ENCODE peak calls at places on chromosome 3, in nine cellular contexts. Y, J, U, M, S, V, W, O and Z are unnamed samples.
A peak's percentile ranks its signal among the peaks of the same experiment; 100 is the strongest.

GRCh38 chr3:186828340-186828739 is 14.2 kb upstream of the ADIPOQ start:
- DNase-seq in M (no peak), U (no peak), O (no peak), J (no peak), W (no peak), V (no peak), S (no peak), Y (no peak), Z (no peak)

GRCh38 chr3:31009881-31010280 is 115.4 kb upstream of the GADL1 start:
- DNase-seq in J (peak; percentile 51), U (no peak), M (peak; percentile 54), Y (no peak), O (no peak), S (no peak), W (no peak), V (no peak), Z (peak; percentile 27)

GRCh38 chr3:56855856-56856538 is 54.2 kb upstream of the ARHGEF3 start:
- DNase-seq in J (peak; percentile 21), O (no peak), W (peak; percentile 18), U (no peak), V (peak; percentile 42), M (peak; percentile 84), S (peak; percentile 36), Y (no peak), Z (no peak)

GRCh38 chr3:196398782-196399181 is 33.4 kb downstream of the UBXN7 start:
- DNase-seq in M (no peak), O (no peak), U (no peak), S (no peak), J (no peak), W (no peak), Y (no peak), V (no peak), Z (no peak)

GRCh38 chr3:159923961-159924360 is 64.7 kb upstream of the IL12A start:
- DNase-seq in M (no peak), Y (no peak), S (no peak), O (no peak), J (no peak), U (no peak), V (no peak), W (no peak), Z (no peak)

GRCh38 chr3:61853912-61854311 is 292.5 kb downstream of the PTPRG start:
- DNase-seq in M (peak; percentile 42), W (no peak), J (no peak), Y (no peak), V (no peak), O (no peak), S (no peak), U (no peak), Z (no peak)

GRCh38 chr3:22988566-22988965 is 214.6 kb upstream of the UBE2E2 start:
- DNase-seq in Y (no peak), M (no peak), S (no peak), J (no peak), U (no peak), O (no peak), V (no peak), W (peak; percentile 41), Z (no peak)

GRCh38 chr3:97815149-97815917 is 6.5 kb upstream of the CRYBG3 start:
- DNase-seq in J (peak; percentile 62), W (peak; percentile 32), S (no peak), Y (no peak), V (no peak), U (no peak), O (no peak), M (no peak), Z (no peak)

GRCh38 chr3:136925425-136926190 is 32.2 kb upstream of the IL20RB start:
- DNase-seq in S (no peak), J (no peak), Y (no peak), O (no peak), W (no peak), V (no peak), U (no peak), M (no peak), Z (no peak)

GRCh38 chr3:115999598-115999997 is 376.3 kb downstream of the GAP43 start:
- DNase-seq in U (no peak), Y (no peak), S (no peak), J (no peak), M (peak; percentile 79), V (no peak), W (no peak), O (no peak), Z (no peak)

GRCh38 chr3:69296995-69297394 is 88.9 kb downstream of the FRMD4B start:
- DNase-seq in O (no peak), Y (no peak), M (no peak), W (no peak), V (no peak), S (no peak), U (no peak), J (no peak), Z (no peak)

GRCh38 chr3:165603196-165603595 is 234.0 kb downstream of the BCHE start:
- DNase-seq in S (no peak), M (no peak), U (no peak), W (no peak), V (no peak), Y (no peak), J (no peak), O (no peak), Z (no peak)

GRCh38 chr3:11331101-11331500 is 58.9 kb downstream of the ATG7 start:
- DNase-seq in V (no peak), Y (no peak), J (peak; percentile 22), W (no peak), U (no peak), O (no peak), M (no peak), S (no peak), Z (peak; percentile 15)

GRCh38 chr3:129650256-129650872 is 43.9 kb upstream of the PLXND1 start:
- DNase-seq in W (peak; percentile 84), M (peak; percentile 93), S (peak; percentile 82), U (peak; percentile 63), V (peak; percentile 68), J (peak; percentile 79), O (no peak), Y (peak; percentile 65), Z (peak; percentile 77)

GRCh38 chr3:19065027-19065426 is 83.3 kb upstream of the KCNH8 start:
- DNase-seq in O (no peak), M (no peak), J (no peak), Y (no peak), S (no peak), W (no peak), U (peak; percentile 8), V (no peak), Z (no peak)
- TF ChIP-seq CTCF in O (peak; percentile 23), M (peak; percentile 83), J (peak; percentile 35), Y (no peak), S (no peak), W (no peak), U (peak; percentile 62), V (no peak), Z (no peak)

DNA sequence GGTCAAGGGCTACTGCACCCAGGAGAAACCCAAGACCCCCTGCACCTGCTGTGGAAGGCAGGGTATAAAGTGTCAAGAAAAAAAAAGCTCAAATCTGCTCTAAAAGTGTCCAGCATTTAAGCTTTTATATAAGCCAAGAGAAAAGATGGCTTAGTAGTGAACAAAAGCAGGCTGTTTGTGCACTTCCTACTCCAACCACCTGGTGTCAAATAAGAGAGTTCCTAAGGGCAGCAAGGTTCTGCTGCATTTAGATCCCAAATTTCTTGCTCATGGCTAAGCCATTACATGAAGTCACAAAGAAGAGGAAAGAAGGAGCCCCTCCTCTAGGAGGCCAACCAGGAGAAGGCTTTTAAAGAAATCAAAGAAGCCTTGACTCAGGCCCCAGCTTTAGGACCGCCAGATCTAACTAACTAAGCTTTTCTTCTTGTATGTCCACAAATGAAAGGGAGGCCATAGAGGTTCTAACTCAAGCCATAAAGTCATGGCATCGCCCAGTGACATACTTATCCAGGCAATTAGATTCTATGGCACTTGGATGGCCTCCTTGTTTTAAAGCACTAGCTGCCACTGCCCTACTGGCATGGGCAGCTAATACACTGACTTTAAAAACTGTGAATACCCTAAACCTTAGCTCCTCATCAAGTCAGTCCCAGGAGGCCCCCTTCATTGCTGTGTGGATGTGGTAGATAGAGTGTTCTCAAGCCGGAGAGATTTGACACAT is 17.1 kb downstream of the CCR4 start:
- DNase-seq in J (no peak), U (no peak), Y (no peak), M (no peak), O (no peak), V (no peak), S (no peak), W (no peak), Z (no peak)
- TF ChIP-seq CTCF in J (peak; percentile 11), U (no peak), Y (no peak), M (peak; percentile 51), O (no peak), V (no peak), S (no peak), W (no peak), Z (no peak)

DNA sequence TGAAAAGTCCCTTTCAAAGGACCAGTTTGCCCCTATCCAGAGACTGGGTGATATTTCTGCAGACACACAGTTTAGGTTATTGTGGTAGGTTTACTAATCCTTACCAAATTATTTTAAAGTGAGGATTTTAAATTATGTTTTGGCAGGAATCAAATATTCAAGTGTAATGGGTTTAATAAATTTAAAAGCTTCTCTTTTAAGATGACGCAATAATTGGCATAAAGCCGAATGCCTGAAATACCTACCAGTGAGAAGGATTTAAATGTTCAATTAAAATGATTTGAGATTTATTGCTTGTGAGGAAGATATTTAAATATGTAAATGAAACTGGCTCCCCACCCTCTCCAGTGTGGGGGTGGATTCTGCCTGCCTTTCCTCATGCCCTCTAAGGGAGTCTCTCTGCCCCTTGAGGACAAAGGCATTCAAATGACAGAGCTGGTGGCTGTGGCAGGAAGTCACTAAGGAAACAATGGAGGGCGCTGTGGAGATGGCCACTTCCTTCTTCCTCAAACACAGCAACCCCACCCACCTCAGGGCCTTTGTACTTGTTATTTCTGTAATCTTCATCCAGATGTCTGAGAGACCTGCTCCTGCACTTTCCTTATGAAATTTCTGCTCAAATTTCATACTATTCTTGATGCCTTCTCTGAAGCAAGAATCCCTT is 131.7 kb downstream of the TNIK start:
- DNase-seq in Y (peak; percentile 47), W (peak; percentile 59), U (no peak), O (no peak), J (peak; percentile 21), S (no peak), M (peak; percentile 69), V (no peak), Z (no peak)
- TF ChIP-seq CTCF in Y (peak; percentile 53), W (peak; percentile 55), U (no peak), O (peak; percentile 34), J (no peak), S (no peak), M (peak; percentile 62), V (no peak), Z (no peak)

DNA sequence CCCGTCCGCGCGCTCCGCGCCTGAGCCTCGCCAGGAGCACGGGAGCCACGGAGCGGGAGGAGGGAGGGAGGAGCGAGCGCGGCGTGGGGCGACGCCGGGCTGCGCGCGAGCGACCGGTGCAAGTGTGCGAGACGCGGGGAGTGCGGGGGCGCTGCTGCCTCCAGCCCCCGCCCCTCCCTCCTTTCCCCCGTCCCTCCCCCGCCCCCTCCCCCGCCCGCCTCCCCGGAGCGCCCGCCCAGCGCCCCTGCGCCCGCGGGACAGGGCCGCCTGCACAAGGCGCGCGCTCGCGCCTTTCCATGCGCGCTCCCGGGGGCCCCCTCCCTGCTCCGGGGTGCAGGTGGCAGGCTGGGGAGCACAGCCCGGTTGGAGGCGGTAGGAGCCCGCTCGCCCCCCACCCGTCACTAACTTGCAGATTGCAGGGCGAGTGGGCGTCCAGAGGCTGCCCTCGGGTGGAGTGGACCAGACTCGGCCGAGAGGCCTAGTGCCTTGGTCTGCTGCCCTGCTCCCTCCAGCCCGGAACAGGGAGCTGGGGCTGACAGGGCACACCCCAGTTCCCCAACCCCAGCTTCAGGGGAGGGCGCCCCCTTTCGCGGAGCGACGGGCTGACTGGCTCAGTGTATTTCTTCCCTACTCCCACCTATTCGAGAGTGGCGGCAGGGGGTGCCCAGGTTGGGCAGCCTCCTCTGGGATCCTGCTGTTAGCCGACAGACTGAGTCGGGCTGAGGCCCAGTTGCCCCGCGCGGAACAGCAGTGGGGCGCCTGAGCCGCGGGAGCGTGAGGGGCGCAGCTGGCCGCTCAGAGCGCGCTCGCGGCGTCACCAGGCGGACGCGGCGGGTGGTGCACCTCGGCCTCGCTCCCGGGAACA is at the start of gene WNT7A:
- DNase-seq in V (peak; percentile 61), M (peak; percentile 85), J (peak; percentile 77), S (no peak), Y (no peak), U (no peak), W (peak; percentile 78), O (no peak), Z (no peak)
- TF ChIP-seq CTCF in V (peak; percentile 13), M (peak; percentile 91), J (peak; percentile 44), S (no peak), Y (peak; percentile 79), U (peak; percentile 35), W (peak; percentile 95), O (peak; percentile 31), Z (no peak)